ENCODE peak calls at places on chromosomes 11 and 22, in nine cellular contexts. P is A549, I is mammary epithelial cell, F is fibroblast of lung, Z is heart left ventricle, B is pancreas, K is body of pancreas, C is sigmoid colon, A is GM12865. S is an unnamed sample.

GRCh38 chr11:125313271-125314222 is 149.0 kb downstream of the PKNOX2 start:
- DNase-seq in C (no peak), Z (no peak), I (peak), F (peak), A (no peak), B (no peak), P (no peak), K (no peak), S (no peak)

GRCh38 chr22:21623402-21623970 is 6.3 kb downstream of the YDJC start:
- DNase-seq in F (no peak), Z (no peak), I (no peak), A (no peak), K (no peak), B (no peak), P (no peak), C (no peak), S (no peak)

GRCh38 chr11:2169001-2169370 is 2.6 kb downstream of the TH start:
- DNase-seq in K (no peak), P (no peak), B (no peak), Z (no peak), C (no peak), A (no peak), I (no peak), F (no peak), S (no peak)

GRCh38 chr11:14519692-14520085 is 497 bp downstream of the PSMA1 start:
- DNase-seq in F (peak), B (no peak), I (no peak), C (no peak), K (no peak), Z (no peak), P (no peak), A (no peak), S (no peak)

GRCh38 chr22:42313204-42313603 is 42.8 kb upstream of the TCF20 start:
- DNase-seq in Z (no peak), F (no peak), P (no peak), A (no peak), B (no peak), I (no peak), K (no peak), C (no peak), S (no peak)

GRCh38 chr22:45034156-45034555 is 24.4 kb upstream of the PHF21B start:
- DNase-seq in C (no peak), A (no peak), I (no peak), Z (no peak), P (no peak), B (no peak), K (no peak), F (no peak), S (no peak)

GRCh38 chr11:62974848-62975522 is 9.8 kb downstream of the SLC22A6 start:
- DNase-seq in A (peak), K (peak), C (peak), F (no peak), Z (peak), I (no peak), P (peak), B (peak), S (no peak)

GRCh38 chr11:78131956-78132355 is 7.5 kb downstream of the ALG8 start:
- DNase-seq in F (peak), Z (no peak), A (no peak), K (no peak), C (no peak), B (no peak), P (no peak), I (peak), S (no peak)

DNA sequence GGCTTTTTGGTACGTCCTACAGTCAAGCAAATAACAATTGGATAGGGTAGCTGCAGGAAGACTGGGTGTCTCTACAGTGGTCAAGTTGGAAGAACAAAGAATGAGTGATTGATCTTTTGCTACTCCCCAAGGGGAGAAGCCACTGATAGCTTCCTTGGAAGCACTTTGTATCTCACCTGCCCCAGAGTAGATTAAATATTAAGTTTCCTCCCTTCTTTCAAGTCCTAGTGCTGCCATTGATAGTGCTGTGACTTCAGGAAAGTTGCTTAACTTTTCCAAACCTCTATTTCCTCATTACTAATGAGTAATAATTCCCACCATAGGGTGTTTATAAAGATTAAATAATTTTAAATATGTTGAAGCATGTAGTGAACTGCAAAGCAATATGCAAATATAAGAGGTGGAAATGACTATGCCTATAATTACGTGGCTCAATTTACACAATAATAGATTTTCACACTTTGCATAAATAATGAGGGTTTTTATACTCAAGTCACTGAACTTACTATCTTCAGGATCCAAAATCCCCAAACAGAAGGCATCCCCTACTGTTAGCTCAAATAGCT is 35.5 kb upstream of the EHF start:
- DNase-seq in B (no peak), P (no peak), K (no peak), C (no peak), A (no peak), F (no peak), Z (no peak), I (no peak), S (no peak)
- H3K4me3 ChIP-seq in B (no peak), P (no peak), K (no peak), C (no peak), A (no peak), F (no peak), Z (no peak), I (no peak), S (no peak)

GRCh38 chr11:86695391-86695790 is 23.0 kb upstream of the ME3 start:
- DNase-seq in B (no peak), A (no peak), I (no peak), Z (no peak), C (no peak), K (no peak), F (peak), P (no peak), S (no peak)
- H3K4me3 ChIP-seq in B (no peak), A (no peak), I (no peak), Z (no peak), C (no peak), K (no peak), F (no peak), P (no peak), S (no peak)

GRCh38 chr11:86802146-86802545 is 1.8 kb downstream of the PRSS23 start:
- DNase-seq in F (no peak), K (no peak), B (no peak), A (no peak), I (peak), Z (no peak), P (no peak), C (no peak), S (no peak)
- H3K4me3 ChIP-seq in F (peak), K (no peak), B (no peak), A (no peak), I (peak), Z (no peak), P (peak), C (peak), S (peak)

DNA sequence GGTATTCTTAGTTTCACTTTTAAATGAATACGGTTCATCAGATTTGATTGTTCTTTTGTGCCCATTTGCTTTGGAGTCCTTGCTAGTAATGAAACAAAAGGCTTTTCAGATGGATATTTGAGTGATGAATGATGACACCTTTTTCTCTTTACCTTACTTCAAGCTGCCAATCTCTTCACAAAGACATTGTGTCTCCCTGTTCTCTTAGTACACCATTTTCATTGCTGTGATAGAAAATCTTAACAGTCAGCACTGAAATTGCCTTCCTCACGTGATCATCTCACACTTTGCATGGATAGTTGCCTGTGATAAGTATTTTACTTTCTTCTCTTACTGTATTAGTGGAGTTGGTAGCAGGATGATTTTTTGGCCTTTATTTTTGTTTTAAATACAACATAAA is 396.6 kb downstream of the NELL1 start:
- DNase-seq in B (no peak), A (no peak), Z (no peak), C (no peak), I (no peak), P (no peak), K (no peak), F (no peak), S (no peak)
- H3K4me3 ChIP-seq in B (no peak), A (no peak), Z (peak), C (no peak), I (no peak), P (no peak), K (no peak), F (no peak), S (no peak)

DNA sequence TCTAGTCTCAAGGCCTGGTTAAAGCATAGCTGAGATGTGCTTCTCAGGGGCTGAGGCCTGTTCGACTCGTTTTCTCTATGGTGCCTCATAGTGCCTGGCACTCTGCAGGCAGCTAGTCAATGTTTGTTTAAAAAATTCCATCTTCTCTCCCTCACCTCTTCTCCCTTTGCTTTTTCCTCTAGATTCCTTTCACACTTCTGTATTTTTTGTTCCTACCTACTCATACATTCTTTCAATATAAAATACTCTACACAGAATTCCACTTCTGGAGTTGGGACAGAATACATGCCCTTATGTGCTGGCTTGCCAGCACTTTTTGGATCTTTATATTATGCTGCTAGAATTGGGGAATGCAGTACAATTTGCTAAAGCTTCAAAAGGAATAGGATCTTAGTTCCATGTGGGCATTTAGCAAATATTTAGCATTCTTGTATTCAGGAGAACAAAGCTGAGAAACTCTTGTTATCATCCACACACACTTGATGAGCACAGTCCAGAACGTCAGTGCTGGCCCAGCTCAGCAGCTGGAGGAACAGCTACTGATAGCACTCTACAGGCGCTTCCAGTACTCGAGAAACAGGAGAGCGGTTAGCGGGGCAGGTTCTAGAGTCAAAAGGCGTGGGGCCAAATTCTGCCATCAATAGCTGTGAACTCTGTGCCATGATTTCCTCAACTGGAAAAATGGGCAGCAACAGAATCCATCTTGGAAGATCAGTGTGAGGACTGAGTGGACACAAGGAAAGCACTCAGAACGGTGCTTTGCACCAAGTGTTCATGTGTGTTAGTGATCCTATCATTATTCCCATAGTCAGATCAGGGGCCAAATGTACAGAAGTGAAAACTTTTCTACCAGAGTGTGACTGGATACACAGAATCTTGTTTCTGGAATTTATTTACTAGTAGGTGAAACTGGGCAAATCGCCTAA is 3.4 kb downstream of the JOSD1 start:
- DNase-seq in P (no peak), B (no peak), I (no peak), Z (no peak), F (peak), A (no peak), C (peak), K (peak), S (no peak)
- H3K4me3 ChIP-seq in P (peak), B (no peak), I (peak), Z (peak), F (peak), A (no peak), C (no peak), K (no peak), S (no peak)

GRCh38 chr11:3221408-3222002 is 2.9 kb upstream of the MRGPRG start:
- DNase-seq in B (no peak), C (peak), P (no peak), I (no peak), Z (no peak), A (no peak), F (no peak), K (no peak), S (no peak)

GRCh38 chr11:3223932-3224729 is 5.5 kb upstream of the MRGPRG start:
- DNase-seq in B (no peak), P (no peak), I (no peak), Z (no peak), K (no peak), C (no peak), A (no peak), F (no peak), S (no peak)

GRCh38 chr11:3224730-3225098 is 6.1 kb upstream of the MRGPRG start:
- DNase-seq in K (no peak), I (no peak), Z (no peak), A (no peak), F (no peak), B (no peak), P (no peak), C (no peak), S (no peak)

GRCh38 chr11:3222003-3222855 is 3.6 kb upstream of the MRGPRG start:
- DNase-seq in A (no peak), C (peak), B (no peak), Z (no peak), K (no peak), P (no peak), F (no peak), I (no peak), S (no peak)

GRCh38 chr11:3222941-3223905 is 4.6 kb upstream of the MRGPRG start:
- DNase-seq in I (no peak), K (no peak), B (no peak), F (no peak), P (no peak), C (no peak), Z (no peak), A (no peak), S (no peak)
- H3K4me3 ChIP-seq in I (no peak), K (no peak), B (no peak), F (no peak), P (no peak), C (no peak), Z (no peak), A (no peak), S (no peak)

GRCh38 chr11:3642071-3642951 is 519 bp upstream of the ART5 start:
- DNase-seq in F (peak), C (peak), I (peak), K (peak), A (no peak), P (peak), Z (peak), B (peak), S (no peak)
- H3K4me3 ChIP-seq in F (peak), C (peak), I (peak), K (peak), A (no peak), P (peak), Z (peak), B (peak), S (peak)

S was measured in AG09309.